ENCODE peak calls at places on chromosome 17, in eight cellular contexts. O is NB4, S is neural crest cell, M is fibroblast of mammary gland, V is ovary, W is neural progenitor cell, G is lower leg skin, T is HFF-Myc. L is an unnamed sample.

GRCh38 chr17:57242148-57242547 is 14.2 kb upstream of the MSI2 start:
- DNase-seq in O (no peak), S (no peak), M (no peak), V (peak; percentile 49), W (no peak), G (no peak), T (no peak), L (no peak)

GRCh38 chr17:67126983-67127382 is 82.6 kb downstream of the CACNG1 start:
- DNase-seq in O (peak; percentile 44), S (no peak), M (no peak), V (no peak), W (no peak), G (no peak), T (no peak), L (no peak)

GRCh38 chr17:57515662-57516211 is 229.4 kb downstream of the CCDC182 start:
- DNase-seq in O (peak; percentile 7), S (no peak), M (no peak), V (no peak), W (no peak), G (no peak), T (no peak), L (no peak)

GRCh38 chr17:27446569-27447301 is 9.5 kb upstream of the KSR1 start:
- DNase-seq in O (no peak), S (no peak), M (peak; percentile 98), V (no peak), W (no peak), G (no peak), T (peak; percentile 57), L (peak; percentile 66)

GRCh38 chr17:34420254-34420766 is 57.3 kb upstream of the CCL1 start:
- DNase-seq in O (peak; percentile 74), S (peak; percentile 80), M (peak; percentile 60), V (peak; percentile 66), W (peak; percentile 77), G (peak; percentile 65), T (peak; percentile 11), L (peak; percentile 54)

GRCh38 chr17:77792626-77793025 is 165.9 kb upstream of the TNRC6C start:
- DNase-seq in O (no peak), S (no peak), M (no peak), V (no peak), W (no peak), G (no peak), T (no peak), L (no peak)

GRCh38 chr17:35596530-35597233 is 9.6 kb downstream of the AP2B1 start:
- DNase-seq in O (no peak), S (no peak), M (no peak), V (no peak), W (peak; percentile 56), G (no peak), T (no peak), L (no peak)

GRCh38 chr17:37292429-37293139 is 83.2 kb upstream of the C17orf78 start:
- DNase-seq in O (peak; percentile 87), S (no peak), M (peak; percentile 42), V (no peak), W (no peak), G (no peak), T (no peak), L (no peak)

GRCh38 chr17:50102164-50102991 is 7.2 kb downstream of the PDK2 start:
- DNase-seq in O (no peak), S (no peak), M (no peak), V (no peak), W (no peak), G (no peak), T (no peak), L (no peak)

GRCh38 chr17:32015245-32016013 is 8.2 kb downstream of the LRRC37B start:
- DNase-seq in O (peak; percentile 25), S (no peak), M (peak; percentile 16), V (no peak), W (no peak), G (no peak), T (no peak), L (no peak)

GRCh38 chr17:66302761-66303626 is 581 bp downstream of the PRKCA start:
- DNase-seq in O (peak; percentile 68), S (peak; percentile 42), M (peak; percentile 41), V (peak; percentile 65), W (peak; percentile 72), G (no peak), T (no peak), L (peak; percentile 25)

GRCh38 chr17:40093580-40094201 is 6.7 kb downstream of the NR1D1 start:
- DNase-seq in O (no peak), S (no peak), M (no peak), V (no peak), W (peak; percentile 1), G (peak; percentile 38), T (no peak), L (no peak)

GRCh38 chr17:19678581-19679418 is 30.2 kb downstream of the ALDH3A2 start:
- DNase-seq in O (no peak), S (no peak), M (no peak), V (no peak), W (no peak), G (no peak), T (no peak), L (no peak)

GRCh38 chr17:14387036-14387435 is 86.2 kb downstream of the HS3ST3B1 start:
- DNase-seq in O (no peak), S (no peak), M (no peak), V (no peak), W (no peak), G (no peak), T (no peak), L (no peak)

GRCh38 chr17:41777157-41777578 is 9.3 kb downstream of the JUP start:
- DNase-seq in O (no peak), S (no peak), M (peak; percentile 47), V (peak; percentile 60), W (peak; percentile 60), G (no peak), T (no peak), L (no peak)

GRCh38 chr17:36534881-36535668 is at the start of gene PIGW:
- DNase-seq in O (peak; percentile 97), S (peak; percentile 81), M (peak; percentile 84), V (peak; percentile 92), W (peak; percentile 95), G (peak; percentile 81), T (no peak), L (peak; percentile 81)

GRCh38 chr17:30333503-30334240 is at the start of gene TMIGD1:
- DNase-seq in O (no peak), S (no peak), M (no peak), V (no peak), W (no peak), G (no peak), T (no peak), L (no peak)

GRCh38 chr17:34859652-34860051 is 101.6 kb downstream of the CCT6B start:
- DNase-seq in O (peak; percentile 57), S (no peak), M (no peak), V (no peak), W (no peak), G (no peak), T (no peak), L (no peak)

GRCh38 chr17:9513266-9513665 is 62.4 kb downstream of the STX8 start:
- DNase-seq in O (no peak), S (no peak), M (peak; percentile 28), V (no peak), W (no peak), G (no peak), T (no peak), L (no peak)

GRCh38 chr17:16920628-16921020 is 51.3 kb downstream of the TNFRSF13B start:
- DNase-seq in O (no peak), S (no peak), M (no peak), V (no peak), W (no peak), G (no peak), T (no peak), L (no peak)

GRCh38 chr17:16923904-16924700 is 47.8 kb downstream of the TNFRSF13B start:
- DNase-seq in O (no peak), S (no peak), M (no peak), V (no peak), W (no peak), G (no peak), T (no peak), L (no peak)

GRCh38 chr17:16924701-16925440 is 47.0 kb downstream of the TNFRSF13B start:
- DNase-seq in O (no peak), S (no peak), M (no peak), V (no peak), W (no peak), G (no peak), T (no peak), L (no peak)

GRCh38 chr17:16923097-16923903 is 48.6 kb downstream of the TNFRSF13B start:
- DNase-seq in O (no peak), S (no peak), M (no peak), V (no peak), W (no peak), G (no peak), T (no peak), L (no peak)

GRCh38 chr17:16922386-16923096 is 49.4 kb downstream of the TNFRSF13B start:
- DNase-seq in O (peak; percentile 32), S (no peak), M (no peak), V (no peak), W (no peak), G (no peak), T (no peak), L (no peak)
- TF ChIP-seq CTCF in O (no peak), S (no peak), M (peak; percentile 1), V (no peak), W (no peak), G (no peak), T (no peak), L (peak; percentile 29)

GRCh38 chr17:1515640-1516402 is 591 bp downstream of the INPP5K start:
- DNase-seq in O (peak; percentile 83), S (peak; percentile 33), M (peak; percentile 87), V (peak; percentile 64), W (peak; percentile 89), G (peak; percentile 74), T (peak; percentile 83), L (peak; percentile 83)
- TF ChIP-seq CTCF in O (peak; percentile 47), S (peak; percentile 71), M (peak; percentile 70), V (peak; percentile 76), W (peak; percentile 66), G (no peak), T (peak; percentile 69), L (peak; percentile 76)

GRCh38 chr17:75774988-75775668 is 9.5 kb upstream of the UNK start:
- DNase-seq in O (no peak), S (no peak), M (peak; percentile 22), V (peak; percentile 63), W (no peak), G (peak; percentile 20), T (no peak), L (peak; percentile 51)

GRCh38 chr17:75774471-75774987 is 9.5 kb upstream of the GALK1 start:
- DNase-seq in O (no peak), S (no peak), M (no peak), V (peak; percentile 55), W (no peak), G (no peak), T (no peak), L (no peak)

GRCh38 chr17:75771334-75772281 is 6.6 kb upstream of the GALK1 start:
- DNase-seq in O (no peak), S (no peak), M (peak; percentile 46), V (peak; percentile 31), W (no peak), G (no peak), T (no peak), L (no peak)

GRCh38 chr17:75773808-75774470 is 8.9 kb upstream of the GALK1 start:
- DNase-seq in O (no peak), S (no peak), M (no peak), V (peak; percentile 54), W (no peak), G (no peak), T (no peak), L (no peak)

GRCh38 chr17:75773121-75773807 is 8.3 kb upstream of the GALK1 start:
- DNase-seq in O (no peak), S (no peak), M (no peak), V (peak; percentile 50), W (no peak), G (no peak), T (no peak), L (no peak)
- TF ChIP-seq CTCF in O (no peak), S (no peak), M (no peak), V (no peak), W (no peak), G (no peak), T (no peak), L (no peak)

GRCh38 chr17:73196500-73196899 is 3.6 kb downstream of the COG1 start:
- DNase-seq in O (no peak), S (no peak), M (no peak), V (peak; percentile 68), W (peak; percentile 68), G (no peak), T (no peak), L (peak; percentile 26)
- TF ChIP-seq CTCF in O (no peak), S (peak; percentile 38), M (peak; percentile 7), V (no peak), W (peak; percentile 50), G (no peak), T (no peak), L (peak; percentile 54)